ENCODE peak calls at places on chromosomes 7 and 10, in eight cellular contexts. E, P, M, N, K, C, S and B are unnamed samples.

GRCh38 chr10:13787015-13787421 is 200.3 kb downstream of the PRPF18 start:
- DNase-seq in E (no peak), P (peak; percentile 85), M (no peak), N (peak; percentile 81), K (peak; percentile 20), C (no peak), S (peak; percentile 57), B (peak; percentile 50)

GRCh38 chr10:29446327-29446726 is 157.5 kb downstream of the LYZL1 start:
- DNase-seq in E (no peak), P (no peak), M (no peak), N (peak; percentile 8), K (no peak), C (no peak), S (no peak), B (no peak)

GRCh38 chr7:130593033-130593432 is 75.5 kb downstream of the COPG2 start:
- DNase-seq in E (no peak), P (no peak), M (no peak), N (peak; percentile 1), K (no peak), C (no peak), S (no peak), B (no peak)

GRCh38 chr7:133315332-133316040 is 62.6 kb downstream of the EXOC4 start:
- DNase-seq in E (no peak), P (peak; percentile 67), M (no peak), N (peak; percentile 45), K (peak; percentile 53), C (no peak), S (no peak), B (no peak)

GRCh38 chr7:92781117-92781720 is 55.2 kb downstream of the CDK6 start:
- DNase-seq in E (no peak), P (no peak), M (no peak), N (peak; percentile 73), K (no peak), C (no peak), S (peak; percentile 27), B (no peak)

GRCh38 chr7:50369408-50370026 is 65.0 kb downstream of the IKZF1 start:
- DNase-seq in E (no peak), P (peak; percentile 16), M (peak; percentile 62), N (peak; percentile 5), K (no peak), C (no peak), S (peak; percentile 39), B (peak; percentile 71)

GRCh38 chr10:116408716-116409115 is 18.9 kb upstream of the PNLIPRP3 start:
- DNase-seq in E (no peak), P (no peak), M (peak; percentile 4), N (no peak), K (no peak), C (no peak), S (no peak), B (no peak)

GRCh38 chr10:8037199-8037801 is 17.2 kb upstream of the GATA3 start:
- DNase-seq in E (no peak), P (no peak), M (no peak), N (no peak), K (no peak), C (no peak), S (no peak), B (peak; percentile 31)

GRCh38 chr10:93816123-93816747 is 58.5 kb downstream of the LGI1 start:
- DNase-seq in E (peak; percentile 58), P (peak; percentile 54), M (peak; percentile 49), N (peak; percentile 72), K (peak; percentile 77), C (no peak), S (peak; percentile 76), B (peak; percentile 77)

GRCh38 chr10:73576178-73576889 is 14.8 kb downstream of the USP54 start:
- DNase-seq in E (no peak), P (peak; percentile 90), M (peak; percentile 7), N (peak; percentile 91), K (peak; percentile 86), C (no peak), S (peak; percentile 58), B (no peak)

GRCh38 chr7:123034106-123034505 is 38.6 kb upstream of the TAS2R16 start:
- DNase-seq in E (no peak), P (no peak), M (no peak), N (no peak), K (no peak), C (no peak), S (no peak), B (no peak)

GRCh38 chr10:78556700-78557432 is 511.9 kb upstream of the ZMIZ1 start:
- DNase-seq in E (no peak), P (no peak), M (no peak), N (no peak), K (no peak), C (no peak), S (no peak), B (no peak)

GRCh38 chr10:131694963-131695813 is 205.6 kb upstream of the PPP2R2D start:
- DNase-seq in E (no peak), P (no peak), M (no peak), N (no peak), K (no peak), C (peak; percentile 74), S (no peak), B (no peak)

GRCh38 chr10:96529634-96530279 is 16.0 kb upstream of the TLL2 start:
- DNase-seq in E (no peak), P (no peak), M (no peak), N (no peak), K (no peak), C (no peak), S (no peak), B (no peak)

GRCh38 chr10:76191371-76191770 is 759.9 kb downstream of the LRMDA start:
- DNase-seq in E (no peak), P (no peak), M (no peak), N (no peak), K (no peak), C (no peak), S (no peak), B (peak; percentile 77)

GRCh38 chr10:6491841-6492609 is 88.1 kb downstream of the PRKCQ start:
- DNase-seq in E (no peak), P (no peak), M (no peak), N (no peak), K (no peak), C (no peak), S (peak; percentile 37), B (no peak)

GRCh38 chr10:16952610-16953009 is 135.4 kb upstream of the RSU1 start:
- DNase-seq in E (no peak), P (no peak), M (peak; percentile 12), N (no peak), K (no peak), C (no peak), S (no peak), B (peak; percentile 24)

GRCh38 chr10:103166527-103166926 is 26.5 kb downstream of the NT5C2 start:
- DNase-seq in E (no peak), P (no peak), M (no peak), N (no peak), K (no peak), C (no peak), S (no peak), B (no peak)

GRCh38 chr7:133545613-133546012 is 292.7 kb downstream of the EXOC4 start:
- DNase-seq in E (no peak), P (peak; percentile 75), M (no peak), N (peak; percentile 72), K (no peak), C (no peak), S (no peak), B (no peak)

GRCh38 chr10:132848951-132849545 is 63.1 kb upstream of the NKX6-2 start:
- DNase-seq in E (no peak), P (no peak), M (no peak), N (no peak), K (no peak), C (peak; percentile 76), S (no peak), B (no peak)

GRCh38 chr10:102752934-102753664 is 9.4 kb downstream of the WBP1L start:
- DNase-seq in E (no peak), P (peak; percentile 91), M (peak; percentile 38), N (peak; percentile 86), K (peak; percentile 64), C (no peak), S (peak; percentile 39), B (peak; percentile 75)

GRCh38 chr7:22238354-22239311 is 118.3 kb downstream of the RAPGEF5 start:
- DNase-seq in E (no peak), P (peak; percentile 24), M (no peak), N (no peak), K (peak; percentile 43), C (no peak), S (no peak), B (no peak)

GRCh38 chr7:149524399-149524798 is 26.8 kb upstream of the ZNF746 start:
- DNase-seq in E (no peak), P (no peak), M (no peak), N (no peak), K (no peak), C (no peak), S (no peak), B (no peak)

GRCh38 chr7:4634166-4634565 is 47.9 kb upstream of the FOXK1 start:
- DNase-seq in E (no peak), P (peak; percentile 84), M (no peak), N (peak; percentile 65), K (no peak), C (no peak), S (no peak), B (no peak)

GRCh38 chr10:71265201-71265575 is 52.8 kb downstream of the UNC5B start:
- DNase-seq in E (no peak), P (no peak), M (no peak), N (no peak), K (no peak), C (no peak), S (no peak), B (no peak)

GRCh38 chr7:94060772-94061171 is 56.6 kb upstream of the BET1 start:
- DNase-seq in E (no peak), P (peak; percentile 35), M (no peak), N (peak; percentile 22), K (peak; percentile 25), C (no peak), S (no peak), B (no peak)

GRCh38 chr10:64283621-64284020 is 762.4 kb downstream of the REEP3 start:
- DNase-seq in E (no peak), P (no peak), M (no peak), N (no peak), K (no peak), C (no peak), S (no peak), B (no peak)

GRCh38 chr7:55309040-55309991 is 55.8 kb upstream of the LANCL2 start:
- DNase-seq in E (no peak), P (peak; percentile 12), M (no peak), N (no peak), K (no peak), C (no peak), S (peak; percentile 9), B (no peak)

GRCh38 chr10:88990528-88991160 is at the start of gene FAS:
- DNase-seq in E (peak; percentile 22), P (peak; percentile 74), M (peak; percentile 77), N (peak; percentile 84), K (peak; percentile 69), C (peak; percentile 85), S (peak; percentile 86), B (peak; percentile 50)

GRCh38 chr10:22969704-22970103 is 41.9 kb downstream of the ARMC3 start:
- DNase-seq in E (no peak), P (no peak), M (no peak), N (no peak), K (no peak), C (no peak), S (no peak), B (no peak)

GRCh38 chr10:69239816-69240434 is 19.8 kb downstream of the HKDC1 start:
- DNase-seq in E (no peak), P (no peak), M (no peak), N (peak; percentile 60), K (peak; percentile 65), C (no peak), S (no peak), B (no peak)

GRCh38 chr10:11846542-11846941 is 23.4 kb downstream of the PROSER2 start:
- DNase-seq in E (no peak), P (peak; percentile 20), M (no peak), N (no peak), K (peak; percentile 47), C (no peak), S (no peak), B (no peak)

GRCh38 chr7:152706465-152706864 is 30.5 kb upstream of the XRCC2 start:
- DNase-seq in E (no peak), P (no peak), M (no peak), N (no peak), K (no peak), C (no peak), S (no peak), B (peak; percentile 19)

GRCh38 chr10:85851300-85851699 is 515.3 kb downstream of the GRID1 start:
- DNase-seq in E (no peak), P (no peak), M (no peak), N (peak; percentile 14), K (no peak), C (no peak), S (no peak), B (no peak)